ENCODE peak calls at places on chromosomes 11 and 22, in eight cellular contexts. F is HT1080; L is activated CD4-positive, alpha-beta T cell treated with anti-CD3 and anti-CD28 coated beads, Interleukin-2, amount 50 U/mL, for 1 hour; W is aorta; I is AG09309; G is Right ventricle myocardium superior; A is psoas muscle; R is tibial artery. J is an unnamed sample.
A peak's percentile ranks its signal among the peaks of the same experiment; 100 is the strongest.

GRCh38 chr11:102874842-102875241 is at the start of gene MMP12:
- DNase-seq in G (no peak), R (no peak), A (no peak), W (no peak), I (no peak), L (no peak), F (no peak), J (no peak)

GRCh38 chr11:92227233-92227593 is 2.6 kb downstream of the FAT3 start:
- DNase-seq in R (no peak), I (no peak), L (no peak), G (no peak), A (no peak), F (no peak), W (peak; percentile 71), J (no peak)

GRCh38 chr11:107702723-107703122 is 9.1 kb downstream of the SLN start:
- DNase-seq in I (no peak), G (no peak), R (no peak), F (no peak), L (no peak), A (no peak), W (no peak), J (no peak)

GRCh38 chr11:106821291-106821690 is 197.0 kb downstream of the GUCY1A2 start:
- DNase-seq in L (no peak), R (no peak), W (no peak), I (no peak), G (no peak), A (no peak), F (no peak), J (no peak)

GRCh38 chr22:44304354-44304753 is 8.4 kb downstream of the SHISAL1 start:
- DNase-seq in L (no peak), A (no peak), I (peak; percentile 18), R (no peak), F (peak; percentile 42), G (no peak), W (no peak), J (no peak)

GRCh38 chr11:129145276-129145675 is 46.8 kb downstream of the ARHGAP32 start:
- DNase-seq in L (no peak), W (no peak), R (no peak), G (no peak), I (no peak), A (no peak), F (no peak), J (no peak)

GRCh38 chr11:1238767-1239595 is 16.1 kb downstream of the MUC5B start:
- DNase-seq in L (no peak), W (no peak), I (no peak), F (no peak), G (no peak), A (no peak), R (no peak), J (no peak)

GRCh38 chr11:69588270-69588669 is 52.7 kb upstream of the CCND1 start:
- DNase-seq in R (no peak), A (no peak), G (no peak), I (peak; percentile 63), L (no peak), F (peak; percentile 90), W (no peak), J (no peak)

GRCh38 chr11:16758382-16759024 is 20.1 kb downstream of the C11orf58 start:
- DNase-seq in W (no peak), R (no peak), F (no peak), G (no peak), A (no peak), I (no peak), L (no peak), J (no peak)

GRCh38 chr11:72589802-72590761 is 84.1 kb downstream of the PDE2A start:
- DNase-seq in L (peak; percentile 49), I (no peak), G (peak; percentile 57), F (peak; percentile 25), A (peak; percentile 34), R (no peak), W (peak; percentile 79), J (peak; percentile 16)

GRCh38 chr11:133842730-133843129 is 2.6 kb downstream of the SPATA19 start:
- DNase-seq in W (no peak), A (no peak), I (no peak), R (no peak), F (no peak), G (no peak), L (no peak), J (no peak)

GRCh38 chr11:19951558-19952083 is 208.7 kb downstream of the DBX1 start:
- DNase-seq in L (no peak), I (no peak), F (peak; percentile 55), A (no peak), G (no peak), R (no peak), W (no peak), J (no peak)

GRCh38 chr11:77503006-77503405 is 29.1 kb upstream of the PAK1 start:
- DNase-seq in G (no peak), W (no peak), R (no peak), L (no peak), I (no peak), F (no peak), A (no peak), J (no peak)

GRCh38 chr22:36762687-36763260 is 13.1 kb downstream of the IFT27 start:
- DNase-seq in W (no peak), R (peak; percentile 65), L (no peak), G (peak; percentile 75), F (no peak), A (no peak), I (no peak), J (no peak)

GRCh38 chr22:27992294-27993165 is 73.5 kb upstream of the PITPNB start:
- DNase-seq in I (no peak), R (peak; percentile 59), A (no peak), F (no peak), W (peak; percentile 71), L (no peak), G (no peak), J (no peak)

GRCh38 chr11:134655189-134655937 is 243.3 kb upstream of the B3GAT1 start:
- DNase-seq in F (no peak), G (no peak), I (no peak), R (peak; percentile 53), A (no peak), L (no peak), W (no peak), J (no peak)

GRCh38 chr11:105910095-105910715 is 111.8 kb downstream of the MSANTD4 start:
- DNase-seq in W (no peak), A (no peak), L (no peak), G (no peak), I (no peak), F (peak; percentile 18), R (no peak), J (no peak)

GRCh38 chr22:24305260-24305692 is 34.6 kb downstream of the SPECC1L start:
- DNase-seq in A (no peak), L (no peak), G (no peak), I (no peak), W (no peak), R (no peak), F (no peak), J (no peak)

GRCh38 chr11:48047616-48048015 is 67.3 kb downstream of the PTPRJ start:
- DNase-seq in A (no peak), I (no peak), R (no peak), F (no peak), G (no peak), L (no peak), W (no peak), J (no peak)

GRCh38 chr11:16605440-16605970 is 132.9 kb upstream of the C11orf58 start:
- DNase-seq in R (peak; percentile 70), F (peak; percentile 3), G (peak; percentile 53), I (no peak), L (no peak), W (no peak), A (peak; percentile 28), J (no peak)

GRCh38 chr11:22432331-22433065 is 94.3 kb downstream of the SLC17A6 start:
- DNase-seq in F (no peak), G (peak; percentile 57), L (no peak), R (no peak), I (no peak), A (peak; percentile 23), W (no peak), J (no peak)

GRCh38 chr11:73838443-73839122 is 38.1 kb downstream of the COA4 start:
- DNase-seq in L (no peak), R (no peak), G (no peak), F (peak; percentile 2), A (no peak), W (no peak), I (peak; percentile 5), J (no peak)

GRCh38 chr11:125679397-125679796 is 1.2 kb downstream of the ACRV1 start:
- DNase-seq in W (no peak), R (no peak), L (no peak), I (no peak), A (no peak), F (no peak), G (no peak), J (no peak)

GRCh38 chr11:34860518-34860917 is 55.7 kb downstream of the APIP start:
- DNase-seq in A (no peak), W (no peak), R (no peak), L (no peak), I (no peak), F (no peak), G (no peak), J (no peak)

GRCh38 chr11:87851234-87851633 is 324.0 kb downstream of the RAB38 start:
- DNase-seq in R (no peak), F (peak; percentile 20), W (no peak), A (no peak), L (no peak), G (no peak), I (peak; percentile 8), J (no peak)

GRCh38 chr11:121483805-121484478 is 31.2 kb upstream of the SORL1-AS1 start:
- DNase-seq in F (no peak), R (no peak), I (no peak), G (no peak), W (no peak), L (no peak), A (no peak), J (no peak)

GRCh38 chr11:10606536-10607208 is 38.2 kb upstream of the LYVE1 start:
- DNase-seq in R (no peak), G (no peak), F (peak; percentile 71), I (peak; percentile 28), A (no peak), L (no peak), W (no peak), J (no peak)

GRCh38 chr11:58395581-58395980 is 11.1 kb downstream of the OR5B3 start:
- DNase-seq in G (no peak), R (no peak), A (no peak), F (no peak), W (no peak), I (peak; percentile 4), L (no peak), J (no peak)

GRCh38 chr11:2590951-2591754 is 108.6 kb downstream of the KCNQ1OT1 start:
- DNase-seq in L (no peak), A (peak; percentile 5), F (no peak), W (peak; percentile 50), I (no peak), G (peak; percentile 30), R (no peak), J (no peak)

GRCh38 chr11:70926543-70926942 is 325.8 kb downstream of the SHANK2 start:
- DNase-seq in R (no peak), I (no peak), F (no peak), A (no peak), W (peak; percentile 30), L (no peak), G (no peak), J (no peak)

GRCh38 chr11:12086271-12087074 is 23.9 kb upstream of the MICAL2 start:
- DNase-seq in L (no peak), G (peak; percentile 74), R (peak; percentile 92), I (peak; percentile 95), F (peak; percentile 97), W (peak; percentile 89), A (peak; percentile 71), J (no peak)

GRCh38 chr11:57777969-57778317 is 16.3 kb downstream of the CTNND1 start:
- DNase-seq in W (no peak), F (peak; percentile 53), R (no peak), L (no peak), I (no peak), G (no peak), A (no peak), J (no peak)

GRCh38 chr11:2868604-2869526 is 16.7 kb downstream of the CDKN1C start:
- DNase-seq in G (no peak), F (no peak), A (no peak), L (no peak), R (no peak), I (no peak), W (no peak), J (no peak)

GRCh38 chr11:134528453-134528852 is 116.4 kb upstream of the B3GAT1 start:
- DNase-seq in A (no peak), L (no peak), I (no peak), W (peak; percentile 34), R (peak; percentile 21), G (no peak), F (no peak), J (no peak)

J was measured in activated T-helper 9 cell treated with anti-CD3 and anti-CD28 coated beads, Interleukin-2, amount 50 U/mL, for 16 hours.